ENCODE peak calls at places on chromosomes 5 and 9, in four cellular contexts. K is K562, C is GM12878, U is HepG2. Y is an unnamed sample.

GRCh38 chr9:130570200-130570599 is 9.2 kb upstream of the FUBP3 start:
- DNase-seq in K (no peak), C (no peak), U (no peak), Y (no peak)

GRCh38 chr9:104934686-104935413 is 6.9 kb upstream of the ABCA1 start:
- DNase-seq in K (no peak), C (no peak), U (no peak), Y (no peak)

GRCh38 chr5:138441221-138441620 is 2.4 kb downstream of the REEP2 start:
- DNase-seq in K (no peak), C (no peak), U (no peak), Y (no peak)

GRCh38 chr5:83072946-83073345 is 4.2 kb downstream of the TMEM167A start:
- DNase-seq in K (no peak), C (no peak), U (no peak), Y (no peak)

GRCh38 chr9:36974731-36975130 is 59.3 kb downstream of the PAX5 start:
- DNase-seq in K (no peak), C (no peak), U (no peak), Y (no peak)

GRCh38 chr5:174503461-174504265 is 220.7 kb upstream of the MSX2 start:
- DNase-seq in K (no peak), C (no peak), U (no peak), Y (no peak)

GRCh38 chr9:113916931-113917330 is 40.8 kb downstream of the ZNF618 start:
- DNase-seq in K (no peak), C (no peak), U (no peak), Y (no peak)

GRCh38 chr5:32163785-32164184 is 10.3 kb downstream of the GOLPH3 start:
- DNase-seq in K (no peak), C (no peak), U (no peak), Y (no peak)

GRCh38 chr9:98367371-98367900 is 112.0 kb upstream of the TBC1D2 start:
- DNase-seq in K (no peak), C (no peak), U (no peak), Y (no peak)

GRCh38 chr5:438481-438981 is 4.4 kb upstream of the EXOC3 start:
- DNase-seq in K (no peak), C (no peak), U (no peak), Y (no peak)

GRCh38 chr5:149038336-149039075 is 24.4 kb downstream of the SH3TC2 start:
- DNase-seq in K (no peak), C (no peak), U (no peak), Y (no peak)
- TF ChIP-seq CBX5 in K (no peak), C (no peak), U (no peak), Y (no peak)

GRCh38 chr9:21923694-21924093 is 70.5 kb downstream of the CDKN2A start:
- DNase-seq in K (no peak), C (no peak), U (no peak), Y (no peak)

DNA sequence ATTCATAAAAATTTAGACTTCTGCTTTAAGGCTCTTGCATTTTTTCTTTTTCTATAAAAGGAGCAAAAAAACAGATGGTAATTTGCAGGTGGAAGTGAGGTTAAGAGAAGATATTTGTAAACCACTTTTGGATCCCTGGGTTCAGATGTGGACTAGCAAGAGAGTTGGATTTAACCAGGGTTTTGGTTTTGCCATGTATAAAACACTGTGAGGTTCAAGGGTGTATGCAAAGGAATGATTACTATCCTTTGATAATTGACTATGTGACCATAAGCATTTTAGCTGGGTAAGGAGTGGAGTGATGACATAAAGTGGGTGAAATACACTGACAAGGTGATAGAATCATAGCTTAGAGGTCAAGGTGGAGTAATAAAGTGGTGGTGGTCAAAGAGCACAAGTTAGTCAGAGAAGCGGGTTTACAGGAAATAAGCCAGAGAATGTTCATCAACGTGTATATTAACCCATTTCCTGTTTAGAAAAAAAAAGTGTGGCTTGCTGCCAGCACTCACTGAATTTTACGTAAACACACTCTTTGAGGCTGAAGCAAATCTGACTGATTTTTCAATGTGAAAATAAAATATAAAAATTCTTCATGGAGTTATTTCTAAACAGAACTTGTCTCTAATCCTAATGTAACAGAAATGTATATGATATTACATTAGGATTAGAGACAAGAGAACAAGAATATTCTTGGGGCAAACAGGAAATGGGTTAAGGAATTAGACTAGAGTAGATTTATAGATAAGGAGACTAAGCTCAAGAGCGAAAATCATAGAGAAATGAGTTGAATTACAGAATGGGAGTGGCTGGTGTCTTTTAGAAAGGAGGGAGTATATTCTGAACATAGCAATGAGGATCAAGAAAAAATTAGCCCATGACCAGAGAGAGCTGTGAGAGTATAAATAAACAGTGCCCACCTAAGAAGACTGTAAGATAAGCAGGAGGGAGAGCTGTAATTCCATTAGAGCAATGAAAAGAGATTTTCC is 74.5 kb downstream of the CDKN2A start:
- DNase-seq in K (no peak), C (peak), U (peak), Y (no peak)
- TF ChIP-seq CBX5 in K (no peak), C (no peak), U (no peak), Y (no peak)

GRCh38 chr9:34550016-34550680 is 27.4 kb upstream of the ENHO start:
- DNase-seq in K (no peak), C (no peak), U (no peak), Y (no peak)
- TF ChIP-seq CBX5 in K (no peak), C (no peak), U (no peak), Y (no peak)

GRCh38 chr9:4092793-4093709 is 206.8 kb downstream of the GLIS3 start:
- DNase-seq in K (no peak), C (no peak), U (no peak), Y (no peak)
- TF ChIP-seq CBX5 in K (no peak), C (no peak), U (no peak), Y (no peak)

GRCh38 chr9:13360188-13360587 is 80.7 kb upstream of the MPDZ start:
- DNase-seq in K (no peak), C (no peak), U (no peak), Y (no peak)

GRCh38 chr9:13352451-13352979 is 73.0 kb upstream of the MPDZ start:
- DNase-seq in K (no peak), C (no peak), U (no peak), Y (no peak)

GRCh38 chr9:13354733-13355132 is 75.2 kb upstream of the MPDZ start:
- DNase-seq in K (no peak), C (no peak), U (no peak), Y (no peak)

GRCh38 chr9:13361076-13361475 is 81.6 kb upstream of the MPDZ start:
- DNase-seq in K (no peak), C (no peak), U (no peak), Y (no peak)

GRCh38 chr9:13358128-13358527 is 78.6 kb upstream of the MPDZ start:
- DNase-seq in K (no peak), C (no peak), U (no peak), Y (no peak)
- TF ChIP-seq CBX5 in K (no peak), C (no peak), U (no peak), Y (no peak)

DNA sequence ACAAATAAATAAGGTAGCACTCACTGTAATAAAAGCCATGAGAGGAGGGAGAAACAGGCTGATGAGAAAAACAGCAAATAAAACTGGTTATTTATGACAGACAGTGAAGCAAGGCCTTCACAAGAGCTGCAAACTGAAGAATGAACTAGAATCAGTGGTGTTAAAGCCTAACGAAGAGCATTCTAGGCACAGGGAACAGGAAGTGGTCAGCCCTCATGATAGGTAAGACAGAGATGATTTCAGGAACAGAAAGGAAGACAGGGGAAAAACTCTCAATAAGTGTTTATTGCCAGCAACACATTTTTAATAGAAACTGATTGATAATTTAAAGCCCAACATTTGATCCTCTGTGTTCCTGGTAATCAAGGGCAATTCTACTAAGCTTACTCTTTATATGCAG is 124.5 kb downstream of the EDIL3 start:
- DNase-seq in K (no peak), C (no peak), U (no peak), Y (no peak)
- TF ChIP-seq CBX5 in K (no peak), C (no peak), U (no peak), Y (no peak)

DNA sequence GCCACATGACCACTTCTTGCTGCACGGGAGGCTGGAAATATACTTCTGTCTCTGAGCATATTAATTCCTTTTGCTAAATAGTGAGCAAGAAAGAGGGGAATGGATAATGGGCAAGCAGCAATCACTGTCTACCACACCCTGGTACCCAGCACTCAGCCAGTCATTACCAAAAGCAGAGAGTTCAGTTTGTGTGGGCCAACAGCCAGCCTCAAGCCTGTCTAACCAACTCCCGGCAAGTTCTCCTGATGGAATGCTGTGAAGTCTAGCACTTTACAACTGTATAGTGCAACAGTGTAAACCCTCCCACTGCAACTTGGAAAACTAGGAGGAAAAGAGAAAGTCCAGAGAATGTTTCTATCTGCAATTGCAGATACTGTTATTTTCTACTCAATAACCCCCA is 47.8 kb downstream of the PLK2 start:
- DNase-seq in K (no peak), C (no peak), U (no peak), Y (no peak)
- TF ChIP-seq CBX5 in K (no peak), C (no peak), U (no peak), Y (no peak)

DNA sequence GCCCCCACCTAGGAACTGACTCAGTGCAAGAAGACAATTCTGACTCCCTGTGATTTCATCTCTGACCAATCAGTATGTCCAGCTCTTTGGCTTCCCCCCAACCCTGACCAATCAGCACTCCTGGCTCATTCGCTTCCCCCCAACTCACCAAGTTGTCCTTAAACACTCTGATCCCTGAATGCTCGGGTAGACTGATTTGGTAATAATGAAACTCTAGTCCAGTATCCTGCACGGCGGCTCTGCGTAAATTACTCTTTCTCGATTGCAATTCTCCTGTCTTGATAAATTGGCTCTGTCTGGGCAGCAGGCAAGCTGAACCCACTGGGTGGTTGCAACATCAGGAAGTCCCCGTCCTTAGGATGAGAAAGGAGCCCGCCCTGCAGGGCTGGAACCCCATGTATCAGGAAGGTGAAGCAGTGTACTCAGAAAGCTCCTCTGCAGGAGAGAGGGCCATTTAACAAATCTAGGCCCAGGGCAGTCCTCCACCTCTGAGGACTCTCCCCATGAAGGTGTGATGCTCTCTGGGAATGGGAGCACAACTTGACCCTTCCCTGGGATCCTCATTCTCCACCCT is 10.5 kb downstream of the FCN2 start:
- DNase-seq in K (no peak), C (no peak), U (no peak), Y (no peak)
- TF ChIP-seq CBX5 in K (no peak), C (no peak), U (no peak), Y (no peak)

GRCh38 chr5:136015966-136016365 is 12.8 kb upstream of the TGFBI start:
- DNase-seq in K (no peak), C (no peak), U (no peak), Y (no peak)
- TF ChIP-seq CBX5 in K (no peak), C (no peak), U (no peak), Y (no peak)

GRCh38 chr9:90900130-90900529 is 98.5 kb downstream of the SYK start:
- DNase-seq in K (no peak), C (no peak), U (no peak), Y (no peak)
- TF ChIP-seq CBX5 in K (no peak), C (no peak), U (no peak), Y (no peak)